ENCODE peak calls at places on chromosomes 16 and 17, in six cellular contexts. D is neural progenitor cell, G is cardiac muscle cell, L is B cell, X is LNCaP clone FGC, P is neural crest cell. S is an unnamed sample.

GRCh38 chr16:46763147-46763546 is 15.0 kb upstream of the MYLK3 start:
- DNase-seq in X (no peak), G (peak), P (no peak), D (no peak), L (no peak), S (no peak)

GRCh38 chr17:31830971-31831755 is 27.9 kb downstream of the COPRS start:
- DNase-seq in X (no peak), G (peak), P (no peak), L (no peak), D (no peak), S (no peak)

GRCh38 chr17:82080048-82080788 is 14.6 kb upstream of the DUS1L start:
- DNase-seq in L (no peak), P (no peak), G (no peak), X (no peak), D (no peak), S (no peak)

GRCh38 chr17:47275245-47275984 is 21.8 kb downstream of the ITGB3 start:
- DNase-seq in G (peak), P (no peak), L (no peak), X (no peak), D (peak), S (no peak)

GRCh38 chr16:83831451-83831987 is 23.7 kb downstream of the HSBP1 start:
- DNase-seq in L (no peak), D (no peak), P (no peak), X (no peak), G (no peak), S (no peak)

GRCh38 chr17:67496286-67496685 is 119.2 kb downstream of the PITPNC1 start:
- DNase-seq in L (no peak), D (no peak), P (no peak), X (no peak), G (no peak), S (no peak)

GRCh38 chr17:43517615-43518386 is 28.3 kb downstream of the ETV4 start:
- DNase-seq in P (no peak), X (peak), G (peak), L (no peak), D (no peak), S (peak)

GRCh38 chr16:67843343-67843765 is 1.2 kb downstream of the THAP11 start:
- DNase-seq in G (no peak), P (peak), X (no peak), D (no peak), L (no peak), S (no peak)

GRCh38 chr16:69270395-69270794 is 40.8 kb upstream of the VPS4A start:
- DNase-seq in L (no peak), G (peak), X (no peak), D (no peak), P (no peak), S (no peak)

GRCh38 chr16:3025032-3026002 is 1.5 kb downstream of the THOC6 start:
- DNase-seq in L (no peak), G (no peak), X (no peak), D (no peak), P (no peak), S (no peak)

GRCh38 chr17:59513934-59514841 is 51.2 kb upstream of the DHX40 start:
- DNase-seq in P (no peak), L (no peak), X (peak), D (peak), G (peak), S (no peak)

GRCh38 chr16:56615353-56615752 is 7.0 kb downstream of the MT2A start:
- DNase-seq in P (no peak), L (no peak), G (peak), X (no peak), D (no peak), S (no peak)

GRCh38 chr16:48126801-48127644 is 28.8 kb downstream of the ABCC12 start:
- DNase-seq in P (no peak), G (peak), X (peak), L (no peak), D (no peak), S (no peak)

DNA sequence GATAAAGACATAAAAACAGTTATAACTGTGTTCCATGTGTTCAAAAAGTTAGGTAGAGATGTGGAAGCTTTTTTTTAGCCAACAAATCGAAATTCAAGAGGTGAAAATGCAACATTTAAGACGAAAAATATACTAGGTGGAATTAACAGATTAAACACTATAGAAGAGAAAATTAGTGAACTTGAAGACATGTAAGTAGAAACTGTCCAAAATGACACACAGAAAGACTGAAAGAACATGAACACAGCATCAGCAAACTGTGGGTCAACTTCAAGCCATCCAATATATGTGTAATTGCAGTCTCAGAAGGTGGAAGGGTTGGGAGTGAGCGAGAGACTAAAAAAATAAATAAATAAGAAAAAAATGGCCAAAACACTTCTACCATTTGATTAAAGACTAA is 9.3 kb downstream of the FAM83G start:
- DNase-seq in D (no peak), P (no peak), G (no peak), X (no peak), L (no peak), S (no peak)
- TF ChIP-seq CTCF in D (no peak), P (no peak), G (no peak), X (no peak), L (no peak), S (no peak)

DNA sequence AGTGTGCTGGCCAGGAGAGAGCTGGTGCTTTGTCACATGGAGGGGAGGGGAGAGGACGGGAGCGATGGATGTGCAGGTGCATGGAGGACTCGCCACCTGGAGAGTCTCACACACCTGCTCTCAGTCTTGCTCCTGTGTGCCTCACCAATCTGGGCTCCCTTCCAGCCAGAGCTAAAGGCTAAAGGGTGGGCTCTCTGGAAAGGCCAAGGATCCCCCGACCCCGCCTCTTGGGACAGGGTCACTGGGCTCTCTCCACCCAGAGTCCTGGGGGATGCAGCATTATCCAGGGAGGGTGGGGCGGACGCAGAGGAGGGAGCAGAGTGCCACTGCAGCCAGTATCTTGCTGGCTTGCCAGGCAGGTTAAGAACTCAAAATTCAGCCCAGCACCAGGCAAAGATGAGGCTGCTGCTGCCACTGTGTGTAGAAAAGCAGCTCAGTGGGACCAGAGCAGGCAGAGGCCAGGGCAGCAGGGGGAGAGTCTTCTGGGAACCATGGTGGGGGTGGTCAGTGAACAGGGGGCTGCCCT is 5.4 kb upstream of the STAT5B start:
- DNase-seq in L (peak), P (no peak), G (no peak), D (peak), X (no peak), S (no peak)
- TF ChIP-seq CTCF in L (no peak), P (no peak), G (no peak), D (no peak), X (no peak), S (no peak)

GRCh38 chr17:45269912-45270311 is 8.0 kb upstream of the SPATA32 start:
- DNase-seq in X (no peak), P (no peak), D (no peak), L (no peak), G (no peak), S (no peak)

GRCh38 chr17:45273551-45273957 is 11.7 kb upstream of the SPATA32 start:
- DNase-seq in L (no peak), P (no peak), X (no peak), D (no peak), G (no peak), S (no peak)

GRCh38 chr17:45274033-45274432 is 12.1 kb upstream of the SPATA32 start:
- DNase-seq in G (no peak), L (no peak), P (no peak), D (no peak), X (no peak), S (no peak)

GRCh38 chr17:45271603-45272002 is 9.7 kb upstream of the SPATA32 start:
- DNase-seq in X (no peak), D (no peak), P (no peak), G (no peak), L (no peak), S (no peak)

DNA sequence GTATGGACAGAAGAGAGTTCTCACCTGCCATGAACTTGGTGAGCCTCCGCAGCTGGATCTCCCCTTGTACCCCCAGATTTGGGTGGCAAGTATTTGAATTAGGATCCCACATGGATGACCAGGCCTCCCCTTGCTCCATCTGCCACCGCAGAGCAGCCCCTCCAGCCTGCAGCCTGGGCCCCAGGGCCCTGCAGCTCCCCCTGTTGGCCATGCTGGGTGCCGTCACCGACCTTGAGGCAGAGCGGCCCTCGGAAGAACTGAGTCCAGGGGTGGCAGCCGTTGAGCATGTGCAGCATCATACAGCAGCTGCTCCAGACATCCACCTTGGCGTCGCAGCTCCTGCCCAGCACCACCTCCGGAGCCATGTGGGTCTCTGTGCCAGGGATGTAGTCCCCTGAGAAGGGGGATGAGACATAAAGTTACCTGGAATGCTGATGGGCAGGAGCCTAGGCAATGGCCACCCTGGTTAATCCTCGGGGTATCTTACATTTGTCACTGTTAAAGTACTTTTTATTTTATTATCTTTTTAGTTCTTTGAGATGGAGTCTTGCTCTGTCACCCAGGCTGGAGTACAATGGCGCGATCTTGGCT is 9.0 kb upstream of the SPATA32 start:
- DNase-seq in X (no peak), G (peak), L (peak), P (peak), D (peak), S (no peak)
- TF ChIP-seq CTCF in X (peak), G (peak), L (peak), P (peak), D (peak), S (peak)

DNA sequence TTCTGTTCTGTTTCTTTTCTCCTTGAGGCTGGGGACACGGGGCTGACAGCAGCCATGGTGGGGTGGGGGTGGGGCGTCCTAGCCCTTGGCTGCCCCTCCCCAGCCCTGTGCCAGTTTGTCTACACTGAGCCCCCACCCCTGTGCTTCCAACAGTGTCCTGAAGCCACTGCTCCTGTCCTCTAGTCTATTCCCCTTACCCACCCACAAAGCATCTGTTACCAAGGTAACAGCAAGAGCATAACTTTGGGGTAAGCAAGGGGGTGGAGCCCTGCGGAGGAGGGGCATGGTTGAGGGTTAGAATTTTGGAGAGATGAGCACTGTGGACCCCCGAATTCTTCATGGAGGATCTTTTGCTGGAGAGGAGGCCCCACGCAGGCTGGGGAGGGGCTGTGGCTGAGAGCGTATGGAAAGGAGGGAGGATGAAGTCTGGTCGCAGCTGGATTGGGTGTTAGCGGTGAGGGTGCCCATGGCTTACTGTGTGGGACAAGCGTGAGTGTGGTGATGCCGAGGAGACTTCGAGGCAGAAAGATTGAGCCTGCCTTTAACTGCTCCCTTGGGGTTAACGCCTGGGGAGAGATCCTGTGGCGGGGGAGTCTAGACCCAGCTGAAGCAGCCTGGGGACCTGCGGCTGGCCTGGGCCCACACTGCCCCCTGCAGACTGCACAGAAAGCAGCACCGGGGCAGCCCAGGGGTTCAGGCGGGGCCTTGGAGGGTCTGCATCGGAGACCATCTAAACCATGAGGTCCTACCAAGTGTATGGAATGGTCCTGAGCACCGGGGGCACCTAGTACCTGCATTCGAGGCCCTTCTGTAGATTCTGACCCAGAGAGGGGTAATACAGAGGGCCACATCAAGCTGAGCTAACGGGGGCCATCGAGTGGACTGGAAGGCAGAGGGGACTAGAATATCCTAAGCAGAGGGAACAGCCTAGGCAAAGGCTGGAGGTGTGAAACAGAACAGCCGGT is 6.1 kb upstream of the STAC2 start:
- DNase-seq in P (peak), D (peak), L (peak), G (peak), X (no peak), S (no peak)
- TF ChIP-seq CTCF in P (peak), D (peak), L (peak), G (peak), X (peak), S (peak)

S was measured in GM06990.